ENCODE peak calls at places on chromosomes 3 and 15, in eight cellular contexts. V is uterus, Q is IMR-90, A is thyroid gland, M is adrenal gland, B is breast epithelium, U is body of pancreas, I is spleen. G is an unnamed sample. For H3K36me3, the result is how much of the 10 kb centered on the place peaks cover.

GRCh38 chr15:52379395-52380111 is 83.9 kb upstream of the MYO5C start:
- DNase-seq in V (no peak), Q (no peak), A (no peak), M (no peak), B (no peak), U (no peak), I (no peak), G (no peak)

GRCh38 chr3:131541288-131541687 is 38.5 kb upstream of the MRPL3 start:
- DNase-seq in V (no peak), Q (no peak), A (no peak), M (no peak), B (no peak), U (no peak), I (no peak), G (no peak)

GRCh38 chr3:188489639-188490405 is 335.9 kb downstream of the LPP start:
- DNase-seq in V (no peak), Q (peak), A (no peak), M (no peak), B (no peak), U (no peak), I (no peak), G (no peak)

GRCh38 chr15:55221090-55222011 is 24.6 kb upstream of the RSL24D1 start:
- DNase-seq in V (no peak), Q (peak), A (peak), M (peak), B (no peak), U (peak), I (no peak), G (no peak)

GRCh38 chr3:78919021-78919755 is 848.6 kb downstream of the ROBO1 start:
- DNase-seq in V (no peak), Q (peak), A (no peak), M (peak), B (no peak), U (no peak), I (no peak), G (no peak)

GRCh38 chr15:48510976-48511375 is 134.5 kb downstream of the FBN1 start:
- DNase-seq in V (no peak), Q (no peak), A (no peak), M (no peak), B (peak), U (peak), I (no peak), G (no peak)

GRCh38 chr3:128429751-128430150 is 36.9 kb downstream of the DNAJB8 start:
- DNase-seq in V (no peak), Q (no peak), A (no peak), M (no peak), B (no peak), U (no peak), I (no peak), G (no peak)

GRCh38 chr15:55267401-55268053 is 22.1 kb downstream of the RAB27A start:
- DNase-seq in V (no peak), Q (peak), A (peak), M (peak), B (no peak), U (peak), I (peak), G (peak)

GRCh38 chr3:61541694-61542093 is 19.7 kb upstream of the PTPRG start:
- DNase-seq in V (no peak), Q (no peak), A (no peak), M (no peak), B (no peak), U (no peak), I (no peak), G (no peak)

GRCh38 chr3:13016726-13017255 is 56.4 kb downstream of the IQSEC1 start:
- DNase-seq in V (no peak), Q (no peak), A (no peak), M (no peak), B (no peak), U (no peak), I (peak), G (no peak)

GRCh38 chr15:70530906-70531305 is 232.5 kb downstream of the UACA start:
- DNase-seq in V (no peak), Q (no peak), A (no peak), M (no peak), B (no peak), U (no peak), I (no peak), G (no peak)

GRCh38 chr3:115323380-115323779 is 176.3 kb upstream of the ZBTB20 start:
- DNase-seq in V (no peak), Q (no peak), A (no peak), M (no peak), B (no peak), U (no peak), I (no peak), G (no peak)

GRCh38 chr3:115322901-115323300 is 175.8 kb upstream of the ZBTB20 start:
- DNase-seq in V (no peak), Q (no peak), A (no peak), M (no peak), B (no peak), U (no peak), I (no peak), G (no peak)

GRCh38 chr3:115324056-115324455 is 177.0 kb upstream of the ZBTB20 start:
- DNase-seq in V (no peak), Q (no peak), A (no peak), M (no peak), B (no peak), U (no peak), I (no peak), G (no peak)

GRCh38 chr3:115325539-115325938 is 178.5 kb upstream of the ZBTB20 start:
- DNase-seq in V (no peak), Q (peak), A (no peak), M (peak), B (no peak), U (peak), I (no peak), G (no peak)

DNA sequence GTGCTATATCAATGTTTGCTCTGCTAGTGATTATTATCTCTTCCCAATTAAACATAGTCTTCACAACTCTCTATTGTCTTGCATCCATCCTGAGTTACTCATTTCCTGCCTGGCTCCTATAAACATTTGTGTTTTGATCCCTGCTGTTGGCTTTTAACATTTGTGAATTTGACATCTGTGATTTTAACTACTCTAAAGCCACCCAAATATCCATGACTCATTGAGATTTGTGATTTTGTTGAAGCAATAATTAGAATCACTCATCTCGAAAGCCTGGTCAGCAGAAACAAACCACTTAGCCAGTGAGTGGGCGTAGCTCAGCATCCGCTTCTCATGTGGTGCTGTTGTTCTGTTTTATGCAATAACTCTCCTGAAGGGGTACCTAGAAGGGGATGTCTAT is 174.3 kb upstream of the ZBTB20 start:
- DNase-seq in V (no peak), Q (peak), A (no peak), M (no peak), B (no peak), U (no peak), I (no peak), G (no peak)
- H3K27ac ChIP-seq in V (no peak), Q (no peak), A (no peak), M (no peak), B (no peak), U (no peak), I (no peak), G (no peak)

DNA sequence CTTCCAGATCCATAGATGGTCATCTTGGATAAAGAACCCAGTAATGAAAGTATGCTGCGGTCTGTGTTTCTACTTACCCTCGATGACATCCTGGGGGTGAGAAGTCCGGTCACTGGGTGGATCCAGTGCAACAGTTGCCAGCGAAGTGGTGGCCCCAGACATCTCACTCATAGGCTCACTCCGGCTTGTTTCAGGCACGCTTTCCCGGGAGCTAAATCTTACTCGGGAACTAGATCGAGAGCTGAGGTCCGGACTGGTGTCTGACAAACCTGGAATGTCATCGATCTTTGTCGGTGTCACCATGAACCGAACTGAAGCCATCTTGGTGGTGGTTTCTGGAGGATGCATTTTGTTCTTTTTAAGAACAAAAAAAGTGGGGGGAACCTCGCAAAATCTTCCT is 1.2 kb downstream of the SLC12A6 start:
- DNase-seq in V (no peak), Q (no peak), A (no peak), M (no peak), B (no peak), U (no peak), I (no peak), G (no peak)
- TF ChIP-seq POLR2A in V (no peak), Q (no peak), A (no peak), M (no peak), B (no peak), U (no peak), I (no peak), G (no peak)

GRCh38 chr3:38130631-38131065 is 6.3 kb downstream of the ACAA1 start:
- DNase-seq in V (no peak), Q (no peak), A (no peak), M (no peak), B (no peak), U (no peak), I (no peak), G (peak)
- H3K36me3 ChIP-seq in V (under half), Q (half or more), A (half or more), M (under half), B (under half), U (under half), I (under half), G (half or more)

DNA sequence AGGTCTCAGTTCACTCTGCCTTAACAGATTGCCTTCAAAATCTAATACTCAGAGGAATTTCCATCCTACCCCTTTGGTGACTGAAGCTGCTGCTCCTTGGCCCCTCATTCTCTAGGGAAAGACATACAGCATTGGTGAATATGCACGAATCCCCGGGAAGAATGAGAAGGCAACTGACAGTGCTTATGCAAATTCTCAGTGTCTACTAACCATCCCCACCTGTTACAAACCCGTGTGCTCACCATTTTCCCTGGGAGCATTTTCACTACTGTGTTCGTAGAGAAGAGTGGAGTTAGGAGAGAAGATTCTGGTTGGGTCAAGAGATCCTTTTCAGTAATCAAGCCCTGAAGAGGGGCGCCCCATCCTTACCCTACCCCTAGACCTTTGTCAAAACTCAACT is 37.7 kb downstream of the SYNM start:
- DNase-seq in V (no peak), Q (no peak), A (no peak), M (no peak), B (no peak), U (no peak), I (no peak), G (no peak)
- H3K27ac ChIP-seq in V (no peak), Q (no peak), A (no peak), M (no peak), B (peak), U (no peak), I (no peak), G (no peak)

GRCh38 chr3:14947105-14947885 is at the start of gene NR2C2:
- DNase-seq in V (peak), Q (peak), A (peak), M (peak), B (peak), U (peak), I (peak), G (peak)
- TF ChIP-seq POLR2A in V (peak), Q (peak), A (peak), M (peak), B (no peak), U (peak), I (peak), G (no peak)

GRCh38 chr3:134365766-134366065 is 8.5 kb downstream of the AMOTL2 start:
- DNase-seq in V (no peak), Q (no peak), A (no peak), M (no peak), B (no peak), U (no peak), I (peak), G (no peak)
- H3K36me3 ChIP-seq in V (under half), Q (half or more), A (half or more), M (under half), B (under half), U (under half), I (under half), G (half or more)

DNA sequence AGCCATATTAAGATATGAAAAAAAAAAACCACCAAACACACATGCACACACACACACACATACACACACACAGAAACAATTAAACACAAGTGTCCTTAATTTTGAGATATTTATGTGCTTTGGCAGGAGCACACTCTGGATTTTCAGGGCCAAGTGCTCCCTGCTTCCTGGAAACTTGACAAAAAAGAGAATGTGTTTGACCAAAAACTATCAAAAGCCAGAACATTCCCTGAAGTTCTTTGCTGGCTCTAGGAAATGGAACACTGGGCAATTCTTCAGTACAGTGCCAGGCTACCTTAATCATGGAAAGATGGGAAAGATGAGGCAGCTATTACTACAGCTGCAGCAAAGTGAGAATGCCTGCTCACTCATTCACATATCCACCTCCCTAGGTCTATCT is 44.6 kb downstream of the P3H2 start:
- DNase-seq in V (no peak), Q (peak), A (peak), M (peak), B (no peak), U (no peak), I (no peak), G (no peak)
- H3K27ac ChIP-seq in V (peak), Q (peak), A (peak), M (peak), B (peak), U (peak), I (no peak), G (peak)